ENCODE peak calls at places on chromosomes 13 and 19, in five cellular contexts. T is AG04450, N is frontal cortex, C is T-helper 1 cell, I is RPMI8226. Z is an unnamed sample.

GRCh38 chr13:99985243-99985874 is 3.8 kb downstream of the ZIC2 start:
- DNase-seq in C (no peak), I (no peak), N (no peak), T (no peak), Z (no peak)

GRCh38 chr19:16400911-16401675 is 70.7 kb downstream of the EPS15L1 start:
- DNase-seq in I (no peak), T (no peak), N (no peak), C (no peak), Z (peak; percentile 80)

GRCh38 chr13:101941095-101941777 is 460.6 kb downstream of the FGF14 start:
- DNase-seq in C (no peak), N (no peak), I (no peak), T (no peak), Z (no peak)

GRCh38 chr19:38090561-38090960 is 133.5 kb downstream of the DPF1 start:
- DNase-seq in T (no peak), N (peak; percentile 26), I (no peak), C (no peak), Z (no peak)

GRCh38 chr13:36130542-36131214 is 504 bp downstream of the DCLK1 start:
- DNase-seq in C (no peak), I (no peak), N (no peak), T (no peak), Z (peak; percentile 22)

GRCh38 chr13:108269601-108270328 is at the start of gene TNFSF13B:
- DNase-seq in T (no peak), N (no peak), C (peak; percentile 11), I (peak; percentile 56), Z (no peak)

GRCh38 chr13:67763984-67764383 is 533.8 kb upstream of the PCDH9 start:
- DNase-seq in I (no peak), C (no peak), T (no peak), N (no peak), Z (no peak)

GRCh38 chr19:23318143-23318542 is 67.9 kb upstream of the ZNF724 start:
- DNase-seq in T (no peak), I (no peak), C (no peak), N (no peak), Z (no peak)

GRCh38 chr13:29707876-29708543 is 112.5 kb upstream of the SLC7A1 start:
- DNase-seq in N (no peak), I (peak; percentile 53), T (peak; percentile 2), C (peak; percentile 14), Z (no peak)

GRCh38 chr19:47569331-47569730 is 3.6 kb downstream of the ZNF541 start:
- DNase-seq in N (no peak), T (no peak), C (no peak), I (no peak), Z (no peak)

GRCh38 chr19:41321600-41322270 is 11.8 kb downstream of the CCDC97 start:
- DNase-seq in T (no peak), C (no peak), I (no peak), N (no peak), Z (peak; percentile 62)

GRCh38 chr13:63304497-63304896 is 1888.8 kb upstream of the PCDH20 start:
- DNase-seq in I (no peak), T (no peak), N (no peak), C (no peak), Z (no peak)

GRCh38 chr13:65768545-65768944 is 1461.6 kb downstream of the PCDH9 start:
- DNase-seq in C (no peak), I (no peak), N (no peak), T (no peak), Z (no peak)

GRCh38 chr19:45159204-45159970 is 1.4 kb downstream of the NKPD1 start:
- DNase-seq in I (no peak), T (no peak), N (no peak), C (no peak), Z (no peak)

GRCh38 chr19:1646149-1646930 is 6.1 kb downstream of the TCF3 start:
- DNase-seq in C (no peak), T (no peak), I (no peak), N (no peak), Z (no peak)

GRCh38 chr19:10260141-10260584 is 8.1 kb downstream of the MRPL4 start:
- DNase-seq in C (no peak), T (no peak), I (no peak), N (no peak), Z (no peak)

GRCh38 chr19:7869453-7869909 is 4.7 kb downstream of the PRR36 start:
- DNase-seq in N (peak; percentile 66), I (peak; percentile 83), T (no peak), C (peak; percentile 65), Z (peak; percentile 64)

GRCh38 chr19:3160219-3160618 is 18.4 kb upstream of the S1PR4 start:
- DNase-seq in I (no peak), C (no peak), N (no peak), T (no peak), Z (no peak)

GRCh38 chr13:98657506-98658085 is 80.7 kb upstream of the STK24 start:
- DNase-seq in I (no peak), T (no peak), C (no peak), N (no peak), Z (no peak)

GRCh38 chr13:51212808-51213728 is 9.1 kb upstream of the FAM124A start:
- DNase-seq in C (no peak), I (no peak), T (no peak), N (no peak), Z (no peak)

GRCh38 chr19:45973564-45974338 is at the start of gene NOVA2:
- DNase-seq in T (no peak), I (peak; percentile 24), C (no peak), N (peak; percentile 84), Z (peak; percentile 42)

GRCh38 chr13:25691654-25692053 is 319.9 kb downstream of the ATP8A2 start:
- DNase-seq in I (no peak), T (no peak), C (no peak), N (no peak), Z (no peak)

GRCh38 chr13:100334209-100334608 is 245.3 kb downstream of the PCCA start:
- DNase-seq in C (no peak), N (no peak), T (no peak), I (no peak), Z (no peak)

GRCh38 chr13:34617684-34618083 is 324.4 kb upstream of the NBEA start:
- DNase-seq in T (no peak), C (no peak), I (no peak), N (no peak), Z (no peak)

Z was measured in uterus.